ENCODE peak calls at places on chromosomes 12 and 14, in ten cellular contexts. F, D, W, Z, R, L, X, N, U and J are unnamed samples.

GRCh38 chr12:118633071-118633470 is 256.7 kb downstream of the SUDS3 start:
- DNase-seq in F (no peak), D (no peak), W (no peak), Z (no peak), R (no peak), L (no peak), X (no peak), N (peak; percentile 38), U (no peak), J (no peak)

GRCh38 chr14:33592298-33592697 is 358.6 kb downstream of the EGLN3 start:
- DNase-seq in F (no peak), D (no peak), W (no peak), Z (no peak), R (no peak), L (peak; percentile 52), X (no peak), N (no peak), U (no peak), J (no peak)

GRCh38 chr14:81268016-81268416 is 47.3 kb upstream of the GTF2A1 start:
- DNase-seq in F (no peak), D (no peak), W (no peak), Z (no peak), R (no peak), L (peak; percentile 5), X (no peak), N (no peak), U (no peak), J (no peak)

GRCh38 chr14:55019968-55020554 is 6.8 kb downstream of the WDHD1 start:
- DNase-seq in F (no peak), D (no peak), W (no peak), Z (no peak), R (no peak), L (no peak), X (no peak), N (no peak), U (no peak), J (no peak)

GRCh38 chr14:100066984-100067383 is 1.8 kb downstream of the EVL start:
- DNase-seq in F (no peak), D (no peak), W (no peak), Z (no peak), R (no peak), L (no peak), X (no peak), N (no peak), U (no peak), J (no peak)

GRCh38 chr14:102907303-102907844 is 15.1 kb upstream of the AMN start:
- DNase-seq in F (peak; percentile 24), D (no peak), W (no peak), Z (no peak), R (no peak), L (no peak), X (no peak), N (no peak), U (no peak), J (no peak)

GRCh38 chr14:24430143-24430681 is 458 bp downstream of the KHNYN start:
- DNase-seq in F (peak; percentile 92), D (peak; percentile 62), W (peak; percentile 58), Z (peak; percentile 56), R (peak; percentile 46), L (peak; percentile 71), X (peak; percentile 86), N (peak; percentile 69), U (peak; percentile 58), J (peak; percentile 79)

GRCh38 chr12:26528943-26529342 is 304.1 kb downstream of the ITPR2 start:
- DNase-seq in F (no peak), D (no peak), W (no peak), Z (no peak), R (no peak), L (no peak), X (no peak), N (no peak), U (no peak), J (no peak)

GRCh38 chr12:121996050-121996944 is 25.4 kb upstream of the BCL7A start:
- DNase-seq in F (no peak), D (no peak), W (no peak), Z (no peak), R (no peak), L (no peak), X (no peak), N (no peak), U (no peak), J (no peak)

GRCh38 chr12:132493482-132494178 is 3.7 kb downstream of the FBRSL1 start:
- DNase-seq in F (no peak), D (no peak), W (no peak), Z (no peak), R (no peak), L (no peak), X (no peak), N (no peak), U (no peak), J (no peak)

GRCh38 chr14:23556700-23557440 is 799 bp downstream of the THTPA start:
- DNase-seq in F (no peak), D (no peak), W (no peak), Z (no peak), R (no peak), L (no peak), X (no peak), N (no peak), U (no peak), J (no peak)

GRCh38 chr14:94581127-94581999 is at the start of gene SERPINA5:
- DNase-seq in F (peak; percentile 81), D (no peak), W (no peak), Z (no peak), R (no peak), L (peak; percentile 55), X (peak; percentile 32), N (peak; percentile 69), U (no peak), J (no peak)

GRCh38 chr12:89470741-89471504 is 53.7 kb downstream of the GALNT4 start:
- DNase-seq in F (no peak), D (no peak), W (no peak), Z (peak; percentile 16), R (no peak), L (peak; percentile 73), X (no peak), N (no peak), U (no peak), J (peak; percentile 18)

GRCh38 chr12:38527631-38528030 is 211.1 kb downstream of the ALG10B start:
- DNase-seq in F (no peak), D (no peak), W (no peak), Z (no peak), R (no peak), L (no peak), X (no peak), N (no peak), U (no peak), J (no peak)